ENCODE peak calls at places on chromosome 16, in four cellular contexts. B, W, H and L are unnamed samples.

GRCh38 chr16:65771707-65772106 is 594.8 kb upstream of the CDH5 start:
- DNase-seq in B (no peak), W (no peak), H (no peak), L (no peak)

GRCh38 chr16:85256190-85256739 is 144.0 kb upstream of the CIBAR2 start:
- DNase-seq in B (no peak), W (no peak), H (no peak), L (no peak)

GRCh38 chr16:53054670-53055485 is at the start of gene CHD9:
- DNase-seq in B (peak; percentile 88), W (peak; percentile 31), H (peak; percentile 87), L (peak; percentile 93)

GRCh38 chr16:75481475-75481874 is 13.8 kb downstream of the CHST6 start:
- DNase-seq in B (no peak), W (no peak), H (no peak), L (peak; percentile 20)

GRCh38 chr16:88549671-88550643 is 20.2 kb upstream of the ZC3H18 start:
- DNase-seq in B (no peak), W (no peak), H (peak; percentile 78), L (no peak)

GRCh38 chr16:67992661-67993206 is 6.5 kb downstream of the DPEP2 start:
- DNase-seq in B (no peak), W (no peak), H (no peak), L (no peak)

GRCh38 chr16:82152641-82153094 is 17.4 kb downstream of the MPHOSPH6 start:
- DNase-seq in B (no peak), W (no peak), H (no peak), L (no peak)

GRCh38 chr16:85350973-85351372 is 238.7 kb upstream of the CIBAR2 start:
- DNase-seq in B (no peak), W (no peak), H (peak; percentile 90), L (peak; percentile 81)

GRCh38 chr16:84286568-84287220 is 8.0 kb upstream of the WFDC1 start:
- DNase-seq in B (no peak), W (no peak), H (no peak), L (no peak)

GRCh38 chr16:3214904-3215600 is 19.9 kb downstream of the ZNF200 start:
- DNase-seq in B (peak; percentile 57), W (no peak), H (no peak), L (peak; percentile 73)

GRCh38 chr16:90019543-90020259 is 445 bp upstream of the DBNDD1 start:
- DNase-seq in B (peak; percentile 29), W (no peak), H (peak; percentile 28), L (peak; percentile 65)

GRCh38 chr16:71834291-71834690 is 11.5 kb upstream of the ATXN1L start:
- DNase-seq in B (no peak), W (no peak), H (no peak), L (no peak)

GRCh38 chr16:73173396-73173795 is 125.5 kb upstream of the ZFHX3 start:
- DNase-seq in B (no peak), W (no peak), H (no peak), L (no peak)

GRCh38 chr16:82699711-82700495 is 73.1 kb downstream of the CDH13 start:
- DNase-seq in B (no peak), W (no peak), H (no peak), L (no peak)

GRCh38 chr16:80084614-80085013 is 456.2 kb upstream of the DYNLRB2 start:
- DNase-seq in B (peak; percentile 31), W (no peak), H (peak; percentile 8), L (no peak)

GRCh38 chr16:73020409-73020884 is 27.5 kb downstream of the ZFHX3 start:
- DNase-seq in B (no peak), W (no peak), H (no peak), L (peak; percentile 17)

GRCh38 chr16:70638814-70639792 is 7.3 kb upstream of the IL34 start:
- DNase-seq in B (peak; percentile 73), W (no peak), H (no peak), L (peak; percentile 31)

GRCh38 chr16:89841275-89841674 is 13.0 kb downstream of the SPIRE2 start:
- DNase-seq in B (no peak), W (peak; percentile 61), H (no peak), L (no peak)

GRCh38 chr16:57994778-57995177 is 5.7 kb downstream of the ZNF319 start:
- DNase-seq in B (peak; percentile 48), W (no peak), H (peak; percentile 19), L (peak; percentile 83)

GRCh38 chr16:85616608-85617311 is 3.6 kb downstream of the GSE1 start:
- DNase-seq in B (no peak), W (no peak), H (peak; percentile 80), L (peak; percentile 82)

GRCh38 chr16:65531475-65531874 is 409.6 kb upstream of the CDH11 start:
- DNase-seq in B (no peak), W (no peak), H (no peak), L (no peak)